ENCODE peak calls at places on chromosomes 12 and 14, in nine cellular contexts. One of them, this sample, is unnamed. For H3K36me3, the result is how much of the 10 kb centered on the place peaks cover.

GRCh38 chr14:100887728-100888335 is 15.7 kb downstream of the RTL1 start:
- DNase-seq in tibial artery: no peak
- DNase-seq in PC-9: no peak
- DNase-seq in mucosa of descending colon: no peak
- DNase-seq in Peyer's patch: no peak
- DNase-seq in uterus: no peak
- DNase-seq in OCI-LY7: no peak
- DNase-seq in left ventricle myocardium inferior: no peak
- DNase-seq in heart left ventricle: peak
- DNase-seq in this sample: no peak

GRCh38 chr14:78933948-78934524 is 763.9 kb downstream of the NRXN3 start:
- DNase-seq in heart left ventricle: no peak
- DNase-seq in tibial artery: no peak
- DNase-seq in left ventricle myocardium inferior: no peak
- DNase-seq in PC-9: peak
- DNase-seq in Peyer's patch: no peak
- DNase-seq in OCI-LY7: peak
- DNase-seq in uterus: no peak
- DNase-seq in mucosa of descending colon: no peak
- DNase-seq in this sample: no peak

GRCh38 chr12:57162541-57163125 is 15.2 kb upstream of the LRP1-AS start:
- DNase-seq in OCI-LY7: no peak
- DNase-seq in mucosa of descending colon: no peak
- DNase-seq in uterus: no peak
- DNase-seq in left ventricle myocardium inferior: no peak
- DNase-seq in heart left ventricle: no peak
- DNase-seq in tibial artery: no peak
- DNase-seq in PC-9: no peak
- DNase-seq in Peyer's patch: no peak
- DNase-seq in this sample: no peak

GRCh38 chr12:4164591-4165558 is 108.7 kb upstream of the CCND2 start:
- DNase-seq in heart left ventricle: peak
- DNase-seq in OCI-LY7: no peak
- DNase-seq in uterus: peak
- DNase-seq in tibial artery: peak
- DNase-seq in mucosa of descending colon: peak
- DNase-seq in Peyer's patch: peak
- DNase-seq in left ventricle myocardium inferior: peak
- DNase-seq in PC-9: no peak
- DNase-seq in this sample: no peak

GRCh38 chr12:52525661-52526499 is 5.7 kb upstream of the KRT5 start:
- DNase-seq in tibial artery: no peak
- DNase-seq in left ventricle myocardium inferior: no peak
- DNase-seq in mucosa of descending colon: no peak
- DNase-seq in OCI-LY7: no peak
- DNase-seq in heart left ventricle: no peak
- DNase-seq in Peyer's patch: peak
- DNase-seq in PC-9: no peak
- DNase-seq in uterus: no peak
- DNase-seq in this sample: no peak

GRCh38 chr12:68286396-68286795 is 33.0 kb upstream of the IL22 start:
- DNase-seq in PC-9: no peak
- DNase-seq in OCI-LY7: no peak
- DNase-seq in heart left ventricle: no peak
- DNase-seq in mucosa of descending colon: no peak
- DNase-seq in tibial artery: no peak
- DNase-seq in left ventricle myocardium inferior: no peak
- DNase-seq in Peyer's patch: no peak
- DNase-seq in uterus: no peak
- DNase-seq in this sample: no peak

GRCh38 chr14:93941293-93941910 is 14.3 kb downstream of the FAM181A start:
- DNase-seq in OCI-LY7: no peak
- DNase-seq in left ventricle myocardium inferior: no peak
- DNase-seq in PC-9: peak
- DNase-seq in mucosa of descending colon: peak
- DNase-seq in Peyer's patch: no peak
- DNase-seq in heart left ventricle: no peak
- DNase-seq in uterus: no peak
- DNase-seq in tibial artery: no peak
- DNase-seq in this sample: peak

GRCh38 chr12:50614167-50614762 is 109.5 kb downstream of the DIP2B start:
- DNase-seq in OCI-LY7: no peak
- DNase-seq in left ventricle myocardium inferior: no peak
- DNase-seq in Peyer's patch: no peak
- DNase-seq in mucosa of descending colon: no peak
- DNase-seq in PC-9: peak
- DNase-seq in tibial artery: no peak
- DNase-seq in heart left ventricle: no peak
- DNase-seq in uterus: no peak
- DNase-seq in this sample: no peak

GRCh38 chr14:48936352-48936751 is 649.8 kb downstream of the RPS29 start:
- DNase-seq in uterus: no peak
- DNase-seq in heart left ventricle: no peak
- DNase-seq in Peyer's patch: peak
- DNase-seq in tibial artery: no peak
- DNase-seq in left ventricle myocardium inferior: no peak
- DNase-seq in PC-9: no peak
- DNase-seq in mucosa of descending colon: no peak
- DNase-seq in OCI-LY7: no peak
- DNase-seq in this sample: peak

GRCh38 chr14:51095854-51096823 is 1.2 kb upstream of the TRIM9 start:
- DNase-seq in OCI-LY7: no peak
- DNase-seq in mucosa of descending colon: no peak
- DNase-seq in tibial artery: peak
- DNase-seq in PC-9: no peak
- DNase-seq in heart left ventricle: no peak
- DNase-seq in uterus: peak
- DNase-seq in left ventricle myocardium inferior: no peak
- DNase-seq in Peyer's patch: peak
- DNase-seq in this sample: no peak

GRCh38 chr12:20194171-20194570 is 174.2 kb upstream of the PDE3A start:
- DNase-seq in PC-9: no peak
- DNase-seq in heart left ventricle: no peak
- DNase-seq in mucosa of descending colon: no peak
- DNase-seq in left ventricle myocardium inferior: no peak
- DNase-seq in Peyer's patch: no peak
- DNase-seq in tibial artery: no peak
- DNase-seq in OCI-LY7: no peak
- DNase-seq in uterus: peak
- DNase-seq in this sample: no peak

GRCh38 chr14:35897616-35898111 is 71.5 kb downstream of the BRMS1L start:
- DNase-seq in Peyer's patch: no peak
- DNase-seq in heart left ventricle: no peak
- DNase-seq in tibial artery: no peak
- DNase-seq in uterus: no peak
- DNase-seq in left ventricle myocardium inferior: no peak
- DNase-seq in OCI-LY7: no peak
- DNase-seq in mucosa of descending colon: peak
- DNase-seq in PC-9: no peak
- DNase-seq in this sample: no peak

GRCh38 chr12:45907955-45908354 is 82.4 kb downstream of the SCAF11 start:
- DNase-seq in mucosa of descending colon: no peak
- DNase-seq in left ventricle myocardium inferior: no peak
- DNase-seq in PC-9: no peak
- DNase-seq in OCI-LY7: peak
- DNase-seq in heart left ventricle: no peak
- DNase-seq in uterus: no peak
- DNase-seq in tibial artery: no peak
- DNase-seq in Peyer's patch: no peak
- DNase-seq in this sample: no peak

GRCh38 chr14:71855399-71856036 is 76.7 kb upstream of the RGS6 start:
- DNase-seq in left ventricle myocardium inferior: peak
- DNase-seq in uterus: peak
- DNase-seq in heart left ventricle: peak
- DNase-seq in Peyer's patch: peak
- DNase-seq in mucosa of descending colon: peak
- DNase-seq in OCI-LY7: peak
- DNase-seq in tibial artery: peak
- DNase-seq in PC-9: peak
- DNase-seq in this sample: peak

GRCh38 chr14:64196668-64197411 is 97.3 kb downstream of the ESR2 start:
- DNase-seq in OCI-LY7: no peak
- DNase-seq in heart left ventricle: peak
- DNase-seq in mucosa of descending colon: no peak
- DNase-seq in Peyer's patch: peak
- DNase-seq in uterus: no peak
- DNase-seq in PC-9: no peak
- DNase-seq in left ventricle myocardium inferior: peak
- DNase-seq in tibial artery: no peak
- DNase-seq in this sample: no peak

GRCh38 chr14:71454513-71455332 is 477.5 kb upstream of the RGS6 start:
- DNase-seq in uterus: no peak
- DNase-seq in OCI-LY7: no peak
- DNase-seq in left ventricle myocardium inferior: no peak
- DNase-seq in tibial artery: no peak
- DNase-seq in Peyer's patch: no peak
- DNase-seq in PC-9: no peak
- DNase-seq in heart left ventricle: no peak
- DNase-seq in mucosa of descending colon: no peak
- DNase-seq in this sample: no peak

GRCh38 chr14:37384870-37385596 is 187.3 kb downstream of the MIPOL1 start:
- DNase-seq in Peyer's patch: no peak
- DNase-seq in mucosa of descending colon: no peak
- DNase-seq in heart left ventricle: no peak
- DNase-seq in left ventricle myocardium inferior: no peak
- DNase-seq in uterus: no peak
- DNase-seq in tibial artery: no peak
- DNase-seq in OCI-LY7: no peak
- DNase-seq in PC-9: no peak
- DNase-seq in this sample: no peak
- H3K36me3 ChIP-seq in Peyer's patch: under half
- H3K36me3 ChIP-seq in mucosa of descending colon: under half
- H3K36me3 ChIP-seq in heart left ventricle: under half
- H3K36me3 ChIP-seq in left ventricle myocardium inferior: under half
- H3K36me3 ChIP-seq in uterus: under half
- H3K36me3 ChIP-seq in tibial artery: under half
- H3K36me3 ChIP-seq in OCI-LY7: under half
- H3K36me3 ChIP-seq in PC-9: under half
- H3K36me3 ChIP-seq in this sample: under half

DNA sequence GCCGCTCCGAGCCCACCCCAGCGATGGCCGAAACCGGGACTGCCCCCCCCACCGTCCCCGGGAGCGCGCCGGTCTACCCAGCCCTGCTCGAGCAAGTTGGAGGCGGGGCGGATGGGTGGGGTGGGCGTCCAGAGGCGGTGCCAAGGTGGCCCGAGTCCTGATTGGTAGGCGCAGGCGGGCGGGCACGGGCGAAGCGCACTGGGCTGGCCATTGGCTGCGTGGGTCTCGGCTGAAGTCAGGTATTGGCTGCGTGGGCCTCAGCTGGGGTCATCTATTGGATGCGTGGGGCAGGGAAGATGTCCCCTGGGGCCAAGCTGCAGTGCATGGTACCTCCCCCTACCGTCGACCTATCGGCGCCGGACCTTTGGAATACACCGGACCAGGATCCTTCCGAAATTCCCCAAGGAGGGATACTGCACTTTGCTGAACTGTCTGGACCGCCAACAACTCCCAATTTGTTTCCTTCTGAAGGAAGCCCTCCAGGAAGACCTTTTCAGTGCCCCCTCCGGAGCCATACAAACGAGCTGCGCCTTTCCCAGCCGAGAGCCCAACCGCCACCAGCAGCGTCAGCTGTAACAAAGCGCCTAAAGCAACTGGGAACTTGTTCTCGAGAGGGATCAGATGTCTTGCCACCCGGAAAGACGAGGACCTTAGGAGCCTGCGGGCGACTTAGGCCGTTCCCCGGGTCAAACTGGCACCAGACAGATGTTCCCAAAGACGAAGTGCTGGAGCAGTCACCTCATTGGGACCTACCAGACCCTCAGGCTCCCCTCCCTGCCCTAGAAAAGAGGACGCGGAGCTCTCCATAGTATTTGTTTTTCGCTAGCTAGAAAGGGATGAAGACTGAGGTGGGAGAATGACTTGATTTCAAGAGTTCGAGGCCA is at the start of gene HOMEZ:
- DNase-seq in mucosa of descending colon: peak
- DNase-seq in PC-9: peak
- DNase-seq in left ventricle myocardium inferior: peak
- DNase-seq in OCI-LY7: peak
- DNase-seq in uterus: peak
- DNase-seq in heart left ventricle: peak
- DNase-seq in tibial artery: peak
- DNase-seq in Peyer's patch: peak
- DNase-seq in this sample: peak
- TF ChIP-seq CTCF in mucosa of descending colon: no peak
- TF ChIP-seq CTCF in PC-9: no peak
- TF ChIP-seq CTCF in left ventricle myocardium inferior: peak
- TF ChIP-seq CTCF in OCI-LY7: peak
- TF ChIP-seq CTCF in uterus: peak
- TF ChIP-seq CTCF in heart left ventricle: no peak
- TF ChIP-seq CTCF in tibial artery: no peak
- TF ChIP-seq CTCF in Peyer's patch: peak
- TF ChIP-seq CTCF in this sample: peak

GRCh38 chr12:69685810-69686209 is 13.3 kb downstream of the BEST3 start:
- DNase-seq in PC-9: no peak
- DNase-seq in uterus: no peak
- DNase-seq in OCI-LY7: no peak
- DNase-seq in mucosa of descending colon: no peak
- DNase-seq in tibial artery: no peak
- DNase-seq in heart left ventricle: no peak
- DNase-seq in left ventricle myocardium inferior: no peak
- DNase-seq in Peyer's patch: no peak
- DNase-seq in this sample: no peak
- H3K36me3 ChIP-seq in PC-9: under half
- H3K36me3 ChIP-seq in uterus: under half
- H3K36me3 ChIP-seq in OCI-LY7: half or more
- H3K36me3 ChIP-seq in mucosa of descending colon: under half
- H3K36me3 ChIP-seq in tibial artery: under half
- H3K36me3 ChIP-seq in heart left ventricle: under half
- H3K36me3 ChIP-seq in left ventricle myocardium inferior: under half
- H3K36me3 ChIP-seq in Peyer's patch: under half
- H3K36me3 ChIP-seq in this sample: under half

GRCh38 chr12:122895290-122895689 is 634 bp downstream of the VPS37B start:
- DNase-seq in OCI-LY7: no peak
- DNase-seq in uterus: no peak
- DNase-seq in heart left ventricle: no peak
- DNase-seq in Peyer's patch: no peak
- DNase-seq in left ventricle myocardium inferior: no peak
- DNase-seq in PC-9: no peak
- DNase-seq in tibial artery: no peak
- DNase-seq in mucosa of descending colon: no peak
- DNase-seq in this sample: no peak

GRCh38 chr12:122893208-122894151 is 2.4 kb downstream of the VPS37B start:
- DNase-seq in OCI-LY7: no peak
- DNase-seq in mucosa of descending colon: no peak
- DNase-seq in tibial artery: no peak
- DNase-seq in uterus: no peak
- DNase-seq in PC-9: no peak
- DNase-seq in Peyer's patch: peak
- DNase-seq in left ventricle myocardium inferior: no peak
- DNase-seq in heart left ventricle: peak
- DNase-seq in this sample: no peak

GRCh38 chr12:122895757-122896636 is at the start of gene VPS37B:
- DNase-seq in left ventricle myocardium inferior: peak
- DNase-seq in uterus: peak
- DNase-seq in Peyer's patch: peak
- DNase-seq in mucosa of descending colon: peak
- DNase-seq in PC-9: peak
- DNase-seq in OCI-LY7: no peak
- DNase-seq in tibial artery: peak
- DNase-seq in heart left ventricle: peak
- DNase-seq in this sample: no peak

GRCh38 chr12:122896662-122897061 is 738 bp upstream of the VPS37B start:
- DNase-seq in tibial artery: no peak
- DNase-seq in PC-9: no peak
- DNase-seq in OCI-LY7: no peak
- DNase-seq in mucosa of descending colon: no peak
- DNase-seq in left ventricle myocardium inferior: no peak
- DNase-seq in Peyer's patch: peak
- DNase-seq in heart left ventricle: no peak
- DNase-seq in uterus: no peak
- DNase-seq in this sample: no peak

GRCh38 chr12:122894173-122895121 is 1.5 kb downstream of the VPS37B start:
- DNase-seq in heart left ventricle: no peak
- DNase-seq in left ventricle myocardium inferior: no peak
- DNase-seq in PC-9: peak
- DNase-seq in mucosa of descending colon: peak
- DNase-seq in uterus: no peak
- DNase-seq in Peyer's patch: peak
- DNase-seq in OCI-LY7: no peak
- DNase-seq in tibial artery: no peak
- DNase-seq in this sample: no peak
- TF ChIP-seq CTCF in heart left ventricle: no peak
- TF ChIP-seq CTCF in left ventricle myocardium inferior: no peak
- TF ChIP-seq CTCF in PC-9: no peak
- TF ChIP-seq CTCF in mucosa of descending colon: no peak
- TF ChIP-seq CTCF in uterus: no peak
- TF ChIP-seq CTCF in Peyer's patch: no peak
- TF ChIP-seq CTCF in OCI-LY7: no peak
- TF ChIP-seq CTCF in tibial artery: no peak
- TF ChIP-seq CTCF in this sample: no peak

This sample was measured in BJ.